ENCODE peak calls at places on chromosomes 2 and 18, in four cellular contexts. S is iPS-NIHi11, I is osteoblast, A is fibroblast of the conjunctiva. U is an unnamed sample.

GRCh38 chr18:42752921-42753320 is 362.6 kb downstream of the RIT2 start:
- DNase-seq in S (no peak), I (no peak), A (no peak), U (no peak)

GRCh38 chr18:12296087-12296403 is 12.0 kb upstream of the TUBB6 start:
- DNase-seq in S (no peak), I (no peak), A (no peak), U (no peak)

GRCh38 chr2:236512267-236512666 is 57.4 kb upstream of the ACKR3 start:
- DNase-seq in S (no peak), I (no peak), A (no peak), U (no peak)

GRCh38 chr2:140108706-140109472 is 1328.7 kb upstream of the NXPH2 start:
- DNase-seq in S (no peak), I (no peak), A (no peak), U (no peak)

GRCh38 chr2:145095641-145096435 is 575.9 kb upstream of the ZEB2 start:
- DNase-seq in S (no peak), I (no peak), A (no peak), U (no peak)

GRCh38 chr2:237540823-237541222 is 25.6 kb upstream of the PRLH start:
- DNase-seq in S (no peak), I (peak; percentile 94), A (peak; percentile 71), U (no peak)

GRCh38 chr18:80193701-80194100 is 53.6 kb downstream of the PARD6G start:
- DNase-seq in S (no peak), I (no peak), A (no peak), U (no peak)

GRCh38 chr2:238896641-238897040 is 48.8 kb downstream of the TWIST2 start:
- DNase-seq in S (no peak), I (no peak), A (no peak), U (no peak)

GRCh38 chr2:101299601-101300000 is 8.9 kb downstream of the RNF149 start:
- DNase-seq in S (no peak), I (no peak), A (no peak), U (no peak)

GRCh38 chr2:47653909-47654789 is 128.8 kb upstream of the MSH6 start:
- DNase-seq in S (peak; percentile 67), I (peak; percentile 52), A (no peak), U (peak; percentile 71)

GRCh38 chr18:26074256-26074655 is 16.2 kb downstream of the SS18 start:
- DNase-seq in S (no peak), I (peak; percentile 19), A (no peak), U (no peak)

GRCh38 chr2:214066847-214067246 is 344.0 kb upstream of the VWC2L start:
- DNase-seq in S (no peak), I (no peak), A (no peak), U (no peak)

GRCh38 chr2:141411419-141411818 is 719.4 kb downstream of the LRP1B start:
- DNase-seq in S (no peak), I (no peak), A (no peak), U (no peak)

GRCh38 chr2:120854014-120854620 is 118.4 kb downstream of the GLI2 start:
- DNase-seq in S (no peak), I (no peak), A (no peak), U (no peak)

GRCh38 chr2:24456610-24457556 is 34.2 kb upstream of the NCOA1 start:
- DNase-seq in S (no peak), I (peak; percentile 90), A (peak; percentile 70), U (no peak)

GRCh38 chr2:75595541-75596395 is 35.0 kb upstream of the EVA1A start:
- DNase-seq in S (no peak), I (peak; percentile 84), A (peak; percentile 77), U (no peak)

GRCh38 chr2:151040036-151040435 is 221.6 kb downstream of the RBM43 start:
- DNase-seq in S (no peak), I (no peak), A (no peak), U (no peak)

GRCh38 chr2:238380785-238381184 is 45.9 kb upstream of the ASB1 start:
- DNase-seq in S (no peak), I (peak; percentile 87), A (no peak), U (no peak)

GRCh38 chr18:54388203-54389142 is 30.8 kb downstream of the C18orf54 start:
- DNase-seq in S (peak; percentile 70), I (peak; percentile 53), A (peak; percentile 77), U (peak; percentile 92)

GRCh38 chr2:197075754-197076337 is 149.3 kb upstream of the PGAP1 start:
- DNase-seq in S (peak; percentile 29), I (no peak), A (no peak), U (no peak)

GRCh38 chr18:59096098-59096779 is 43.4 kb upstream of the SEC11C start:
- DNase-seq in S (peak; percentile 34), I (no peak), A (no peak), U (peak; percentile 82)

GRCh38 chr2:26786207-26787023 is 559 bp downstream of the CENPA start:
- DNase-seq in S (no peak), I (peak; percentile 84), A (no peak), U (no peak)

GRCh38 chr2:38260469-38260868 is 116.6 kb downstream of the ATL2 start:
- DNase-seq in S (no peak), I (no peak), A (no peak), U (no peak)

GRCh38 chr2:108423502-108424251 is 25.3 kb upstream of the GCC2 start:
- DNase-seq in S (no peak), I (peak; percentile 47), A (no peak), U (no peak)

GRCh38 chr2:108034843-108035242 is 48.5 kb downstream of the SLC5A7 start:
- DNase-seq in S (no peak), I (no peak), A (no peak), U (no peak)

GRCh38 chr2:241125626-241126025 is 23.5 kb upstream of the MTERF4 start:
- DNase-seq in S (no peak), I (peak; percentile 78), A (no peak), U (no peak)

GRCh38 chr2:200839513-200839912 is 24.9 kb downstream of the CLK1 start:
- DNase-seq in S (no peak), I (no peak), A (no peak), U (no peak)

GRCh38 chr18:78659748-78660147 is 319.9 kb upstream of the SALL3 start:
- DNase-seq in S (peak; percentile 90), I (no peak), A (no peak), U (peak; percentile 70)

GRCh38 chr2:119523383-119523958 is 812 bp downstream of the SCTR start:
- DNase-seq in S (no peak), I (no peak), A (no peak), U (no peak)

GRCh38 chr2:174951746-174952145 is 53.4 kb downstream of the CHN1 start:
- DNase-seq in S (no peak), I (peak; percentile 4), A (peak; percentile 26), U (no peak)

GRCh38 chr2:171575606-171576005 is 53.3 kb downstream of the CYBRD1 start:
- DNase-seq in S (no peak), I (no peak), A (no peak), U (no peak)

GRCh38 chr2:136527560-136527959 is 237.8 kb upstream of the THSD7B start:
- DNase-seq in S (peak; percentile 66), I (no peak), A (no peak), U (peak; percentile 50)

GRCh38 chr2:16168506-16169264 is 228.3 kb downstream of the MYCN start:
- DNase-seq in S (no peak), I (no peak), A (no peak), U (no peak)

GRCh38 chr2:15965564-15966019 is 25.2 kb downstream of the MYCN start:
- DNase-seq in S (no peak), I (no peak), A (no peak), U (no peak)

GRCh38 chr2:14790041-14790640 is 157.6 kb downstream of the LRATD1 start:
- DNase-seq in S (no peak), I (peak; percentile 32), A (no peak), U (no peak)

GRCh38 chr2:74910245-74910644 is 48.2 kb upstream of the POLE4 start:
- DNase-seq in S (no peak), I (no peak), A (no peak), U (no peak)

GRCh38 chr2:212259236-212259635 is 279.4 kb downstream of the ERBB4 start:
- DNase-seq in S (no peak), I (no peak), A (no peak), U (no peak)

GRCh38 chr18:989423-989822 is 84.8 kb downstream of the ADCYAP1 start:
- DNase-seq in S (no peak), I (no peak), A (no peak), U (no peak)

U was measured in H9.